ENCODE peak calls at places on chromosomes 16 and 17, in seven cellular contexts. O, F, N, Z, M, A and C are unnamed samples.
A peak's percentile ranks its signal among the peaks of the same experiment; 100 is the strongest.

GRCh38 chr16:68233835-68234187 is 2.1 kb downstream of the ESRP2 start:
- DNase-seq in O (no peak), F (no peak), N (no peak), Z (no peak), M (no peak), A (no peak), C (peak; percentile 25)

GRCh38 chr17:62703776-62704380 is 76.4 kb downstream of the MRC2 start:
- DNase-seq in O (peak; percentile 69), F (no peak), N (peak; percentile 87), Z (peak; percentile 43), M (peak; percentile 69), A (peak; percentile 83), C (peak; percentile 29)

GRCh38 chr17:51734462-51734861 is 424.1 kb downstream of the CA10 start:
- DNase-seq in O (no peak), F (no peak), N (no peak), Z (no peak), M (no peak), A (no peak), C (no peak)

GRCh38 chr17:28370035-28370743 is at the start of gene VTN:
- DNase-seq in O (peak; percentile 79), F (no peak), N (no peak), Z (no peak), M (no peak), A (peak; percentile 16), C (peak; percentile 60)

GRCh38 chr17:38341035-38341721 is 2.6 kb downstream of the GPR179 start:
- DNase-seq in O (peak; percentile 65), F (no peak), N (no peak), Z (no peak), M (no peak), A (no peak), C (no peak)

GRCh38 chr17:29038511-29039300 is 4.2 kb upstream of the PIPOX start:
- DNase-seq in O (no peak), F (no peak), N (no peak), Z (no peak), M (no peak), A (no peak), C (no peak)

GRCh38 chr16:17940584-17940983 is 396.0 kb downstream of the NPIPA8 start:
- DNase-seq in O (no peak), F (no peak), N (no peak), Z (no peak), M (no peak), A (no peak), C (no peak)

GRCh38 chr17:33038740-33039139 is 47.1 kb downstream of the SPACA3 start:
- DNase-seq in O (no peak), F (no peak), N (no peak), Z (no peak), M (peak; percentile 14), A (peak; percentile 64), C (no peak)

GRCh38 chr17:38742431-38743308 is 5.5 kb downstream of the PCGF2 start:
- DNase-seq in O (peak; percentile 69), F (peak; percentile 87), N (no peak), Z (no peak), M (no peak), A (no peak), C (peak; percentile 22)

GRCh38 chr17:28293994-28294393 is 25.0 kb upstream of the TMEM97 start:
- DNase-seq in O (no peak), F (no peak), N (no peak), Z (no peak), M (no peak), A (no peak), C (no peak)

GRCh38 chr17:15409721-15410247 is 57.6 kb downstream of the CDRT4 start:
- DNase-seq in O (peak; percentile 51), F (peak; percentile 32), N (no peak), Z (no peak), M (no peak), A (no peak), C (no peak)

GRCh38 chr17:80984749-80985148 is 6.9 kb upstream of the CHMP6 start:
- DNase-seq in O (peak; percentile 53), F (peak; percentile 28), N (no peak), Z (no peak), M (no peak), A (no peak), C (no peak)